ENCODE peak calls at places on chromosome 17, in five cellular contexts. Q is astrocyte of the spinal cord, K is left lung, A is HFFc6, C is A549. R is an unnamed sample.

GRCh38 chr17:13478326-13478830 is 123.4 kb downstream of the HS3ST3A1 start:
- DNase-seq in Q (no peak), K (no peak), A (peak), C (no peak), R (no peak)

GRCh38 chr17:55116440-55116914 is 147.9 kb downstream of the STXBP4 start:
- DNase-seq in Q (no peak), K (no peak), A (no peak), C (no peak), R (no peak)

GRCh38 chr17:4509402-4509801 is 10.7 kb downstream of the SPNS2 start:
- DNase-seq in Q (peak), K (no peak), A (no peak), C (no peak), R (no peak)

GRCh38 chr17:27222515-27222914 is 71.4 kb upstream of the WSB1 start:
- DNase-seq in Q (no peak), K (no peak), A (no peak), C (no peak), R (no peak)

GRCh38 chr17:35766903-35767510 is 6.3 kb downstream of the C17orf50 start:
- DNase-seq in Q (peak), K (peak), A (peak), C (peak), R (no peak)

GRCh38 chr17:21539146-21539545 is 153.2 kb upstream of the KCNJ18 start:
- DNase-seq in Q (no peak), K (no peak), A (peak), C (no peak), R (no peak)

GRCh38 chr17:4161179-4161559 is 18.2 kb downstream of the CYB5D2 start:
- DNase-seq in Q (peak), K (no peak), A (peak), C (peak), R (no peak)

GRCh38 chr17:32111141-32111771 is 31.0 kb upstream of the RHOT1 start:
- DNase-seq in Q (peak), K (no peak), A (peak), C (peak), R (no peak)

GRCh38 chr17:43720311-43721060 is 38.1 kb downstream of the SOST start:
- DNase-seq in Q (peak), K (peak), A (peak), C (peak), R (peak)
- TF ChIP-seq CTCF in Q (no peak), K (no peak), A (no peak), C (no peak), R (no peak)

GRCh38 chr17:42199411-42200011 is 5.2 kb upstream of the GHDC start:
- DNase-seq in Q (no peak), K (no peak), A (no peak), C (no peak), R (no peak)

GRCh38 chr17:42202159-42202558 is 7.9 kb upstream of the GHDC start:
- DNase-seq in Q (no peak), K (no peak), A (no peak), C (no peak), R (no peak)

GRCh38 chr17:42200702-42201101 is 6.4 kb upstream of the GHDC start:
- DNase-seq in Q (peak), K (no peak), A (no peak), C (no peak), R (no peak)

GRCh38 chr17:42202696-42203095 is 8.4 kb upstream of the GHDC start:
- DNase-seq in Q (no peak), K (no peak), A (no peak), C (no peak), R (no peak)

DNA sequence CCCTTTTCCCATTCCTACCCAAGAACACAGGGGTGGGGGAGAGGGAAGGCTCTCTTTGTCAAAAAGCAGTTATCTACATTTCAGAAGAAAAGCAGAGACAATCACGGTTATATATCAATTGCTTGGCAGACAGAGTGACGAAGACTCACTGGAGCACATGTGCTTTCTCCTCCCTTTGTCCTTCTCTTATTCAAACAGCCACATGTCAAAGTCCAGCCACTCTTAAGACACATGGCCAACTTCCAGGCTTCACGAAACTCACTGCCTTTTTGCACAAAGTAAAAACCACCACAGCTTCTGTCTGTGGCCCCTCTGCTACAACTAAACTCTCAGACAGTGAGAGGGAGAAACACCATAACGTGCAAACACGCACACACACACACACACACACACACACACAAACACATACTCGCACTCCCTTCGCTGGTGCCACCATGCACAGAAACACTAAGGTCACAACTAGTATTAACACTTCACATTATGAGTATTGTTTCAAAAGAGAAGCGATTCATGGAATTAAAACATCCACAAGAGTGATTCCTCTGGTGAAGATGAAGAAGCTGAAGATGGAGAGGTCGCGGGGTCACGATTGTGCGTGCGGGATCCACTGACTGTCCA is 7.0 kb upstream of the GHDC start:
- DNase-seq in Q (no peak), K (no peak), A (no peak), C (no peak), R (no peak)
- TF ChIP-seq CTCF in Q (no peak), K (no peak), A (no peak), C (no peak), R (no peak)

GRCh38 chr17:76820039-76820438 is 48.2 kb upstream of the MGAT5B start:
- DNase-seq in Q (no peak), K (no peak), A (no peak), C (no peak), R (no peak)

GRCh38 chr17:76824103-76824502 is 44.1 kb upstream of the MGAT5B start:
- DNase-seq in Q (no peak), K (no peak), A (no peak), C (no peak), R (no peak)

GRCh38 chr17:76816590-76817135 is 51.5 kb upstream of the MGAT5B start:
- DNase-seq in Q (peak), K (no peak), A (peak), C (peak), R (peak)

GRCh38 chr17:76822184-76822778 is 45.9 kb upstream of the MGAT5B start:
- DNase-seq in Q (no peak), K (no peak), A (no peak), C (no peak), R (no peak)

GRCh38 chr17:76820523-76820922 is 47.7 kb upstream of the MGAT5B start:
- DNase-seq in Q (no peak), K (no peak), A (no peak), C (no peak), R (no peak)
- TF ChIP-seq CTCF in Q (no peak), K (no peak), A (no peak), C (no peak), R (no peak)

GRCh38 chr17:73126716-73127473 is 34.4 kb upstream of the SLC39A11 start:
- DNase-seq in Q (no peak), K (no peak), A (no peak), C (peak), R (no peak)
- TF ChIP-seq CTCF in Q (no peak), K (no peak), A (peak), C (no peak), R (no peak)

DNA sequence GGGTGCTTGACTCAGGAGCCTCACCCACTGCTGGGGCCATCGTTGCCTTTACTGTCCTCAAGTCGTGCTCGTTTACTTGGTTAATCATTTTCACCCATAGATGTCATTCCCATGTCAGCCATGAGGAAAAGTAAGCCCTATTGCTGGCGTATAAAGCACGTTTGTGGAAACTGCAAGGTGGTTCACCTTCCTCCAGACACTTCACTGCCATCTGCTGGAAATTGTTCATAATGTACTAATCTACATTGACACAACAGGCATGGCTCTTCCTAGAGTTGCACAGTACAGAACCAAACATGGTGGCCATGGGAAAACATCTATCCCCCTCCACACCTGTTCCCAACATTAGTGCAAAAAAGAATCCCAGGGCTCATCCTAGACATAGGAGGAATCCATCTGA is 116.6 kb downstream of the ZNF18 start:
- DNase-seq in Q (no peak), K (no peak), A (no peak), C (peak), R (no peak)
- TF ChIP-seq CTCF in Q (no peak), K (peak), A (peak), C (peak), R (no peak)